ENCODE peak calls at places on chromosome 6, in nine cellular contexts. N is HTR-8/SVneo; M is neural crest cell; O is SHP77; T is C1 segment of cervical spinal cord; I is T-helper 2 cell; E is central memory CD8-positive, alpha-beta T cell; U is H4; S is ovary. R is an unnamed sample.

GRCh38 chr6:150589828-150590227 is 9.9 kb upstream of the PLEKHG1 start:
- DNase-seq in N (no peak), M (no peak), O (no peak), T (no peak), I (no peak), E (no peak), U (no peak), S (no peak), R (no peak)

GRCh38 chr6:75760320-75760719 is 11.3 kb downstream of the MYO6 start:
- DNase-seq in N (no peak), M (no peak), O (no peak), T (no peak), I (no peak), E (no peak), U (no peak), S (no peak), R (no peak)

GRCh38 chr6:86355271-86355670 is 582.1 kb upstream of the HTR1E start:
- DNase-seq in N (no peak), M (no peak), O (no peak), T (no peak), I (no peak), E (no peak), U (no peak), S (no peak), R (no peak)

GRCh38 chr6:88708197-88708744 is 255.1 kb downstream of the RNGTT start:
- DNase-seq in N (no peak), M (no peak), O (no peak), T (no peak), I (no peak), E (no peak), U (no peak), S (no peak), R (no peak)

GRCh38 chr6:21958428-21958827 is 338.4 kb downstream of the PRL start:
- DNase-seq in N (no peak), M (no peak), O (no peak), T (no peak), I (no peak), E (no peak), U (no peak), S (no peak), R (no peak)

GRCh38 chr6:114024746-114025145 is 53.8 kb upstream of the HDAC2 start:
- DNase-seq in N (no peak), M (no peak), O (no peak), T (no peak), I (no peak), E (no peak), U (no peak), S (no peak), R (no peak)

GRCh38 chr6:142854589-142855488 is 90.1 kb downstream of the HIVEP2 start:
- DNase-seq in N (no peak), M (no peak), O (no peak), T (no peak), I (no peak), E (no peak), U (peak), S (no peak), R (no peak)

GRCh38 chr6:119586250-119586882 is 236.8 kb upstream of the MAN1A1 start:
- DNase-seq in N (no peak), M (no peak), O (no peak), T (no peak), I (no peak), E (no peak), U (no peak), S (no peak), R (no peak)

GRCh38 chr6:72811971-72812421 is 190.1 kb downstream of the KCNQ5 start:
- DNase-seq in N (no peak), M (no peak), O (no peak), T (no peak), I (no peak), E (no peak), U (no peak), S (no peak), R (no peak)

GRCh38 chr6:6661684-6662083 is 73.2 kb downstream of the LY86 start:
- DNase-seq in N (no peak), M (no peak), O (peak), T (peak), I (no peak), E (no peak), U (peak), S (no peak), R (peak)

GRCh38 chr6:15472626-15473025 is 190.2 kb downstream of the DTNBP1 start:
- DNase-seq in N (no peak), M (no peak), O (no peak), T (no peak), I (no peak), E (no peak), U (no peak), S (no peak), R (no peak)

GRCh38 chr6:111781055-111781708 is 92.1 kb downstream of the FYN start:
- DNase-seq in N (no peak), M (no peak), O (no peak), T (no peak), I (no peak), E (no peak), U (no peak), S (peak), R (peak)

GRCh38 chr6:30399390-30400058 is 54.6 kb downstream of the RPP21 start:
- DNase-seq in N (no peak), M (no peak), O (no peak), T (no peak), I (no peak), E (no peak), U (no peak), S (no peak), R (no peak)

GRCh38 chr6:116370717-116371383 is at the start of gene DSE:
- DNase-seq in N (peak), M (peak), O (no peak), T (peak), I (peak), E (peak), U (peak), S (peak), R (peak)

GRCh38 chr6:40585661-40586269 is 1.4 kb downstream of the LRFN2 start:
- DNase-seq in N (no peak), M (peak), O (peak), T (no peak), I (no peak), E (no peak), U (no peak), S (no peak), R (no peak)

GRCh38 chr6:99951016-99951805 is 42.8 kb downstream of the MCHR2 start:
- DNase-seq in N (no peak), M (no peak), O (no peak), T (no peak), I (no peak), E (no peak), U (no peak), S (no peak), R (no peak)

GRCh38 chr6:105851181-105851580 is 235.0 kb upstream of the PRDM1 start:
- DNase-seq in N (no peak), M (no peak), O (no peak), T (no peak), I (no peak), E (no peak), U (no peak), S (no peak), R (no peak)

GRCh38 chr6:148989585-148989984 is 242.8 kb downstream of the UST start:
- DNase-seq in N (no peak), M (no peak), O (no peak), T (no peak), I (no peak), E (no peak), U (no peak), S (no peak), R (no peak)

GRCh38 chr6:122673345-122673961 is 63.2 kb downstream of the PKIB start:
- DNase-seq in N (no peak), M (no peak), O (no peak), T (no peak), I (no peak), E (no peak), U (no peak), S (no peak), R (no peak)

GRCh38 chr6:168071620-168072019 is 7.4 kb downstream of the FRMD1 start:
- DNase-seq in N (no peak), M (no peak), O (no peak), T (no peak), I (no peak), E (no peak), U (no peak), S (no peak), R (no peak)

GRCh38 chr6:154166140-154166539 is 127.1 kb downstream of the OPRM1 start:
- DNase-seq in N (no peak), M (no peak), O (no peak), T (no peak), I (no peak), E (no peak), U (no peak), S (no peak), R (no peak)

GRCh38 chr6:35568967-35569606 is 56.4 kb upstream of the TULP1 start:
- DNase-seq in N (no peak), M (peak), O (no peak), T (no peak), I (peak), E (no peak), U (no peak), S (peak), R (peak)

GRCh38 chr6:32816746-32817204 is at the start of gene HLA-DOB:
- DNase-seq in N (peak), M (no peak), O (no peak), T (no peak), I (no peak), E (no peak), U (no peak), S (no peak), R (no peak)

GRCh38 chr6:125831660-125832059 is 40.9 kb downstream of the NCOA7 start:
- DNase-seq in N (no peak), M (no peak), O (no peak), T (no peak), I (no peak), E (no peak), U (no peak), S (no peak), R (no peak)

GRCh38 chr6:144411506-144412165 is 126.5 kb downstream of the UTRN start:
- DNase-seq in N (no peak), M (no peak), O (no peak), T (no peak), I (no peak), E (no peak), U (peak), S (no peak), R (no peak)

GRCh38 chr6:149449831-149450678 is 34.8 kb downstream of the ZC3H12D start:
- DNase-seq in N (no peak), M (no peak), O (no peak), T (no peak), I (no peak), E (no peak), U (no peak), S (no peak), R (no peak)

GRCh38 chr6:144232434-144233223 is 52.5 kb upstream of the UTRN start:
- DNase-seq in N (no peak), M (no peak), O (no peak), T (no peak), I (no peak), E (no peak), U (no peak), S (no peak), R (no peak)

GRCh38 chr6:143965503-143966171 is 42.4 kb downstream of the PLAGL1 start:
- DNase-seq in N (no peak), M (no peak), O (no peak), T (no peak), I (no peak), E (no peak), U (peak), S (no peak), R (no peak)

GRCh38 chr6:154931741-154932424 is 63.2 kb upstream of the TIAM2 start:
- DNase-seq in N (no peak), M (no peak), O (no peak), T (no peak), I (no peak), E (no peak), U (no peak), S (no peak), R (no peak)

GRCh38 chr6:82397962-82398692 is 34.5 kb downstream of the TPBG start:
- DNase-seq in N (no peak), M (no peak), O (no peak), T (no peak), I (no peak), E (no peak), U (peak), S (no peak), R (no peak)

GRCh38 chr6:13638014-13638413 is 22.9 kb downstream of the NOL7 start:
- DNase-seq in N (no peak), M (no peak), O (no peak), T (no peak), I (no peak), E (no peak), U (no peak), S (no peak), R (no peak)

GRCh38 chr6:139533573-139534471 is 159.4 kb upstream of the CITED2 start:
- DNase-seq in N (peak), M (no peak), O (no peak), T (no peak), I (no peak), E (no peak), U (peak), S (no peak), R (no peak)

GRCh38 chr6:133467231-133467981 is 226.2 kb downstream of the EYA4 start:
- DNase-seq in N (no peak), M (no peak), O (no peak), T (no peak), I (no peak), E (no peak), U (no peak), S (no peak), R (no peak)